ENCODE peak calls at places on chromosomes 7 and 10, in four cellular contexts. Z, C, O and Y are unnamed samples.

GRCh38 chr7:23491502-23491901 is 21.2 kb upstream of the IGF2BP3 start:
- DNase-seq in C (no peak), O (no peak), Z (no peak), Y (no peak)

GRCh38 chr10:118343115-118343514 is 991 bp upstream of the FAM204A start:
- DNase-seq in O (no peak), Z (peak; percentile 11), C (no peak), Y (no peak)

GRCh38 chr7:103630318-103630717 is 184.3 kb upstream of the SLC26A5 start:
- DNase-seq in O (no peak), Z (peak; percentile 33), C (no peak), Y (no peak)

GRCh38 chr7:39921505-39922250 is 28.4 kb upstream of the CDK13 start:
- DNase-seq in O (no peak), C (no peak), Z (no peak), Y (no peak)

GRCh38 chr10:22443200-22443881 is 98.0 kb downstream of the SPAG6 start:
- DNase-seq in O (no peak), Z (no peak), C (no peak), Y (no peak)

GRCh38 chr10:3901370-3901769 is 116.4 kb upstream of the KLF6 start:
- DNase-seq in Z (no peak), C (no peak), O (no peak), Y (no peak)

GRCh38 chr10:50740351-50740688 is 584 bp downstream of the ASAH2B start:
- DNase-seq in O (peak; percentile 2), Z (no peak), C (peak; percentile 11), Y (no peak)

GRCh38 chr10:86943316-86944030 is 13.9 kb downstream of the MMRN2 start:
- DNase-seq in Z (no peak), C (no peak), O (no peak), Y (no peak)

GRCh38 chr7:76231583-76231982 is 29.9 kb downstream of the SRRM3 start:
- DNase-seq in C (no peak), O (no peak), Z (peak; percentile 34), Y (no peak)

GRCh38 chr10:3192856-3193635 is 20.5 kb upstream of the PITRM1 start:
- DNase-seq in Z (peak; percentile 35), C (peak; percentile 74), O (no peak), Y (peak; percentile 48)

GRCh38 chr7:130135208-130136205 is 65.2 kb downstream of the KLHDC10 start:
- DNase-seq in O (no peak), Z (peak; percentile 71), C (no peak), Y (no peak)

GRCh38 chr10:19756919-19757318 is 59.3 kb upstream of the PLXDC2 start:
- DNase-seq in C (no peak), Z (no peak), O (no peak), Y (no peak)

GRCh38 chr10:3784510-3785250 is at the start of gene KLF6:
- DNase-seq in C (peak; percentile 66), O (no peak), Z (no peak), Y (no peak)

GRCh38 chr10:128468462-128468861 is 342.2 kb upstream of the MKI67 start:
- DNase-seq in C (no peak), O (no peak), Z (no peak), Y (no peak)

GRCh38 chr10:35369049-35369760 is 32.9 kb downstream of the CCNY start:
- DNase-seq in O (no peak), C (no peak), Z (peak; percentile 26), Y (no peak)

GRCh38 chr10:17836917-17837316 is 27.8 kb downstream of the MRC1 start:
- DNase-seq in O (no peak), Z (peak; percentile 5), C (peak; percentile 63), Y (no peak)

GRCh38 chr10:110498982-110499795 is 1.5 kb downstream of the DUSP5 start:
- DNase-seq in C (peak; percentile 36), O (peak; percentile 72), Z (peak; percentile 86), Y (no peak)
- TF ChIP-seq POLR2A in C (peak; percentile 47), O (peak; percentile 72), Z (no peak), Y (peak; percentile 60)

GRCh38 chr10:60138842-60139241 is 232.5 kb upstream of the CCDC6 start:
- DNase-seq in C (no peak), O (no peak), Z (no peak), Y (no peak)

GRCh38 chr10:60140681-60141632 is 234.6 kb upstream of the CCDC6 start:
- DNase-seq in Z (no peak), O (no peak), C (no peak), Y (no peak)

GRCh38 chr10:60139290-60139689 is 232.9 kb upstream of the CCDC6 start:
- DNase-seq in C (no peak), Z (no peak), O (no peak), Y (no peak)

GRCh38 chr10:60138026-60138425 is 231.7 kb upstream of the CCDC6 start:
- DNase-seq in C (no peak), Z (no peak), O (no peak), Y (no peak)

GRCh38 chr10:60139798-60140566 is 233.6 kb upstream of the CCDC6 start:
- DNase-seq in C (no peak), O (no peak), Z (no peak), Y (no peak)
- TF ChIP-seq POLR2A in C (no peak), O (no peak), Z (no peak), Y (no peak)

GRCh38 chr7:32943654-32944030 is 13.6 kb upstream of the FKBP9 start:
- DNase-seq in Z (no peak), C (no peak), O (no peak), Y (no peak)

GRCh38 chr7:32947420-32947983 is 9.7 kb upstream of the FKBP9 start:
- DNase-seq in C (no peak), O (no peak), Z (no peak), Y (no peak)

GRCh38 chr7:32941181-32941995 is 15.9 kb upstream of the FKBP9 start:
- DNase-seq in O (no peak), C (no peak), Z (no peak), Y (no peak)

GRCh38 chr7:32941996-32942782 is 15.1 kb upstream of the FKBP9 start:
- DNase-seq in Z (peak; percentile 93), C (peak; percentile 66), O (no peak), Y (peak; percentile 60)

GRCh38 chr7:32942783-32943653 is 14.2 kb upstream of the FKBP9 start:
- DNase-seq in Z (peak; percentile 92), C (peak; percentile 86), O (no peak), Y (peak; percentile 75)
- TF ChIP-seq POLR2A in Z (peak; percentile 35), C (peak; percentile 55), O (peak; percentile 42), Y (no peak)

DNA sequence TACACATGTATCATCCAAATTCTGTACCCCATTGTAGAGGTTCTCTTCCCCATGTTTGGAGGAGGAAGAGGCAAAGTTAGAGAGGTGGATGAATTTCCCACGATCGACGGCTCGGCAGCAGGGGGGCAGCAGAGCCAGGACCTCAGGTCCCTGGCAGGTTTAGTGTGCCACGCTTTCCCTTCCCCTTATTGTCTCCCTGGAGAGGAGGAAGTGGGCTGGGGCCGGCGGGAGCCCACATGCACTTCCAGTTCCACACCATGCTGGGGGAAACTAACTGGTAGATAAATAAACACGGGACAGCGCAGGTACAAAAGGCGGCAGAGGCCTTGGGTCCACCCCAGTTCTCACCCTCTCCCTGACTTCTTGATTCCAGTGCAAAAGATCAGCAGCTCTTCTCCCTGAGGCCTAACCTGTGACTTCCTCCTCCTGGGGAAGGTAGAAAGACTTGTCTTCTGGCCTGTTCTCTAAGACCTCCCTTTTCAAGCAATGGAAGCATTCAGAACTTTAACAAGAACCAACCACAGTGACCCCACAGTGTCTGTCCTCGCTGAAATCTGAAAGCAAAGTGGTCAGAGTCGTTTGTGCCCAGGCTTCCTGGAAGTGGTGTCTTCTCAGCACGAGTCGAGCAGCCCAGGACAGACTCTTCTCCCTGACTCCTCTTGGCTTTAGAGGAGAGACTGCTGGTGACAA is 30.5 kb upstream of the SRGN start:
- DNase-seq in O (no peak), Z (peak; percentile 92), C (peak; percentile 19), Y (no peak)
- TF ChIP-seq POLR2A in O (no peak), Z (peak; percentile 21), C (no peak), Y (no peak)

DNA sequence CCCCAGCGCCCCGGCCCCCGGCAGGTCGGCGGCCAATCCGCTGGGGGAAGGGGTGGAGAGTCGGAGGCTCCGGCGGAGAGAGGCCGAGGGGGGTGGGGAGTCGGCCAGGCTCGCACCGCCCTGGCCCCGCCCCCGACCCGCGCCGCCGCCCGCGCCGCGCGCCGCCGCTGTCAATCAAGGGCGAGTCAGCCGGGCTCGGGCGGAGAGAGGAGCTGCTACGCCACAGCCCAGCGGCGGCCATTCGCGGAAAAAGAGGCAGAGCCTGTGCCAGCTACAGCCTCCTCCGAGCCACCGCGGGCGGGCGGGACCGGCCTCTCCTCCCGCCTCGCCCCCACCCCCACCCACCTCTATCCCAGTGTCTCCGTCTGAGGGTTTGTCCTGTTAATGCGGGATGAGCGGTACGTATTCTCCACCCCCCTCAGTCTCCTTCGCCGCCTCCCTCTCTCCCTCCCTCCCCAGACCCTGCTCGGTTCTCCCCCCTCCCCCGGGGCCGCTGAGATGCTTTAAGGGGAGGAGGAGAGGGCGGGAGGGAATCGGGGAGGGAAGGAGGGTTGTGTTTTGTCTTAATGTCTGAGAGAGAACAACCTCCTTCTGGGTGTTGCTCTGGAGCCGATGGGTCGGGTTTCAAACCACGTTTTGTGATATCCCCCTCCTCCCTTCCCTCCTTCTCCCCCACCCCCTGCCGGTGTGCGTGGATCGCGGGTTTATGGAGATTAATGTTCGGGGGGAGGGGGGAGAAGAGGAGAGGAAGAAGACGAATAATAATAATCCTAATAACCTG is at the start of gene SP4:
- DNase-seq in Z (peak; percentile 96), O (peak; percentile 49), C (peak; percentile 96), Y (peak; percentile 84)
- TF ChIP-seq POLR2A in Z (peak; percentile 44), O (peak; percentile 69), C (peak; percentile 55), Y (no peak)

DNA sequence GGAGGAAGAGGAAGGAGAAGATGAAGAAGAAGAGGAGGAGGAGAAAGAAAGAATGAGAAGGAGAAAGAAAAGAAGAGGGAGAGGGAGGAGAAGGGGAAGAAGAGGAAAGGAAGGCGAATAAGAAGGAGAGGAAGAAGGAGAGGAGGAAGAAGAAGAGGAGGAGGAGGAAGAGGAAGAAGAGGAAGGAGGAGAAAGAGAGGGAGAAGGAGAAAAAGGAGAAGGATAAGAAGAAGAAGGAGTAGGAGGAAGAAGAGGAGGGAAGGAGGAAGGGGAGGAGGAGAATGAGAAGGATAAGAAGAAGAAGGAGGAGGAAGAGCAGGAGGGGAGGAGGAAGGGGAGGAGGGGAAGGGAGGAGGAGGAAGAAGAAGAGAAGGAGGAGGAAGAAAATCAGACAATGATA is 149.2 kb upstream of the LYZL2 start:
- DNase-seq in C (no peak), O (no peak), Z (no peak), Y (no peak)
- TF ChIP-seq POLR2A in C (no peak), O (no peak), Z (no peak), Y (no peak)

DNA sequence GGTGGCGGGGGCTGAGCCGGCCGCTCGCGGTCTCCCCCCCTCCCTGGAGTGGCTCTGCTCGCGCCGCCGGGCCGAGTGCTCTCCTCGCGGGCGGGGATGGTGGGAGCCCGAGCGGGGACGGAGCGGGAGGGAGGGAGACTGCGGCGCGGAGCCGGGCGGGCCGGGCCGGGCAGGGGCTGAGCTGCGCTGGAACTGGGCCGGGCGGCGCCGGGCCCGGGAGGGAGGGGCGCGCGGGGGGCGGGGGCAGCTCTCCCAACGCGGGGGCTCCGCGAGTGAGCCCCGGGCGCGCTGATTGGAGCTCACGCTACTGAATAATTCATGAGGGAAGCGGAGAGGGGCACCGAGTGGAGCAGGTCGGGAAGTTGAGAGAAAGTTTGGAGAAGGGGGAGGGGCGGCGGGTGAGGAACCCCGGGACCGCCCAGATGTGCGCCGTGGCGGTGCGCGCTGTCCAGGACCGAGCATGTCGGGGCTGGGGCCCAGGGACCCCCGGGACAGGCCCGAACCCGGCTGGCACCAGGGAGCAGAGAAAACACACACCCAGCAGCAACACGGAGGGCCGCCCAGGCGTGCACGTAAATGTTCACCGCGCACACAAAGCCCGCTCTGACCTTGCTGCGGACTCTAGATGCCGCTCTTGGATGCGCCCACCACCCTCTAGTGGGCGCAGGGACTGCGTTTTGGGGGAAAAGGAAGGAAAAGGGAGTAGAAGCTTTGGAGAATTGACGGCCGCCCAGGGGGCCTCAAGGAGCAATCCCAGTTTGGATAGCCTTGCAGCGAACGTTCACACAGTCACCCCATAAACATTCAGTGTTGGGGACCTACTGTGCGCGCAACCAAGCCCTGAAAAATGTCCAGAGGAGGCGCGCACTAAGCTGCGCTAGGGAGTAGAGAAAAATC is at the start of gene EPHB4:
- DNase-seq in C (peak; percentile 88), Z (peak; percentile 81), O (no peak), Y (peak; percentile 23)
- TF ChIP-seq POLR2A in C (peak; percentile 41), Z (no peak), O (no peak), Y (no peak)

GRCh38 chr7:56206420-56206819 is 90.2 kb upstream of the NUPR2 start:
- DNase-seq in C (no peak), Z (no peak), O (no peak), Y (no peak)
- TF ChIP-seq POLR2A in C (no peak), Z (no peak), O (no peak), Y (no peak)